ENCODE peak calls at places on chromosome 18, in seven cellular contexts. M is coronary artery, W is HCT116, Q is GM10248, I is prostate gland, A is progenitor cell of endocrine pancreas, D is AG04450. R is an unnamed sample.

GRCh38 chr18:46397174-46397573 is 259.8 kb downstream of the LOXHD1 start:
- DNase-seq in M (no peak), W (no peak), Q (no peak), I (no peak), A (no peak), D (no peak), R (no peak)

GRCh38 chr18:73136134-73136533 is 268.3 kb upstream of the NETO1 start:
- DNase-seq in M (no peak), W (no peak), Q (peak), I (no peak), A (no peak), D (no peak), R (no peak)

GRCh38 chr18:45588284-45588683 is 27.0 kb upstream of the SLC14A2 start:
- DNase-seq in M (no peak), W (no peak), Q (no peak), I (no peak), A (no peak), D (peak), R (no peak)

GRCh38 chr18:23868341-23868740 is 146.2 kb upstream of the TTC39C start:
- DNase-seq in M (no peak), W (no peak), Q (no peak), I (no peak), A (no peak), D (no peak), R (no peak)

GRCh38 chr18:44816449-44816848 is 135.8 kb downstream of the SETBP1 start:
- DNase-seq in M (no peak), W (no peak), Q (no peak), I (no peak), A (no peak), D (no peak), R (no peak)

GRCh38 chr18:9708057-9708881 is at the start of gene RAB31:
- DNase-seq in M (peak), W (no peak), Q (peak), I (peak), A (peak), D (no peak), R (peak)

GRCh38 chr18:154151-154550 is 4.2 kb upstream of the USP14 start:
- DNase-seq in M (no peak), W (no peak), Q (no peak), I (no peak), A (no peak), D (no peak), R (no peak)

GRCh38 chr18:38413202-38413601 is 847.6 kb upstream of the CELF4 start:
- DNase-seq in M (no peak), W (no peak), Q (no peak), I (no peak), A (no peak), D (no peak), R (no peak)

GRCh38 chr18:49073431-49073830 is 122.7 kb upstream of the SMAD7 start:
- DNase-seq in M (no peak), W (no peak), Q (no peak), I (no peak), A (no peak), D (no peak), R (no peak)

GRCh38 chr18:58347135-58347534 is 281.8 kb downstream of the ALPK2 start:
- DNase-seq in M (no peak), W (no peak), Q (no peak), I (no peak), A (no peak), D (no peak), R (no peak)

GRCh38 chr18:60676807-60677206 is 304.2 kb upstream of the MC4R start:
- DNase-seq in M (no peak), W (no peak), Q (no peak), I (no peak), A (no peak), D (no peak), R (no peak)

GRCh38 chr18:74182335-74182734 is 34.0 kb downstream of the TIMM21 start:
- DNase-seq in M (no peak), W (no peak), Q (no peak), I (no peak), A (no peak), D (no peak), R (no peak)

GRCh38 chr18:12377556-12378553 is 828 bp upstream of the AFG3L2 start:
- DNase-seq in M (no peak), W (no peak), Q (no peak), I (no peak), A (no peak), D (no peak), R (no peak)
- TF ChIP-seq CTCF in M (no peak), W (no peak), Q (no peak), I (peak), A (peak), D (peak), R (peak)

GRCh38 chr18:52636536-52636935 is 296.5 kb downstream of the DCC start:
- DNase-seq in M (no peak), W (no peak), Q (no peak), I (no peak), A (no peak), D (no peak), R (no peak)
- TF ChIP-seq CTCF in M (no peak), W (no peak), Q (no peak), I (no peak), A (no peak), D (no peak), R (no peak)

DNA sequence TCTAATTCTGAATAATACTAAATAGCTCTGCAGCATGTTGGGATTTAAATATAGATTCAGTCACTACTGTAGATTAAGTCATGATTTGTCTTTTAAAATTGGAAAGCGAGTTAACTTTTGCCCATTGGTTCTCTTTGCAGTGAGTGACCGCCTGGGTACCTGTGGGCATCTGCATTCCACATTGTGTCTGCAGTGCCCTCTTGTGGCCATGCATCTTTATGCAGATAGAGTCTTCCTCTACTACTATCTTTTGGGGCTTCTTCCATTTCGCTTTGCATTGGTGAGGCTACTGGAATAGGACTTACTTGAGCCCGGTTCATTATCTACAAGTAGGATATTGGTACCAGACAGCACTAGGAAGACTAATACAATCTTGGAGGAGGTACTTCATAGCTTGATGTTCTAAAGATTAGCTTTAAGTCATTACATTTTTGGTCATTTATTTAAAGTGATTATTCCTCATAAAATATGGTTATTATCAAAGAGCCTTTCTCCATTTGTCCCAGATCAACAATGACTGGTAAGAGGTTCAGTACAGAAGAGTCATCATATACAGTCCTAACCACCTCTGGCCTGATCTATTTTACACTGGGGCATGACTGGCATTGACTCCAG is 203.0 kb downstream of the SOCS6 start:
- DNase-seq in M (no peak), W (peak), Q (peak), I (no peak), A (peak), D (no peak), R (peak)
- TF ChIP-seq CTCF in M (peak), W (peak), Q (peak), I (peak), A (peak), D (peak), R (peak)

GRCh38 chr18:42137671-42138375 is 182.8 kb downstream of the PIK3C3 start:
- DNase-seq in M (no peak), W (no peak), Q (no peak), I (no peak), A (no peak), D (no peak), R (no peak)

GRCh38 chr18:42141439-42141838 is 186.4 kb downstream of the PIK3C3 start:
- DNase-seq in M (no peak), W (no peak), Q (no peak), I (no peak), A (no peak), D (no peak), R (no peak)
- TF ChIP-seq CTCF in M (no peak), W (no peak), Q (no peak), I (no peak), A (no peak), D (no peak), R (no peak)

GRCh38 chr18:76530846-76531245 is 35.8 kb upstream of the ZNF516 start:
- DNase-seq in M (no peak), W (no peak), Q (no peak), I (no peak), A (no peak), D (no peak), R (no peak)

GRCh38 chr18:76530391-76530790 is 35.3 kb upstream of the ZNF516 start:
- DNase-seq in M (no peak), W (no peak), Q (no peak), I (no peak), A (no peak), D (no peak), R (no peak)

GRCh38 chr18:76529433-76529811 is 34.4 kb upstream of the ZNF516 start:
- DNase-seq in M (no peak), W (no peak), Q (no peak), I (no peak), A (no peak), D (no peak), R (no peak)

GRCh38 chr18:76524900-76525698 is 30.1 kb upstream of the ZNF516 start:
- DNase-seq in M (no peak), W (no peak), Q (no peak), I (no peak), A (no peak), D (no peak), R (peak)

GRCh38 chr18:76528477-76529432 is 33.7 kb upstream of the ZNF516 start:
- DNase-seq in M (no peak), W (no peak), Q (peak), I (peak), A (no peak), D (peak), R (peak)
- TF ChIP-seq CTCF in M (no peak), W (no peak), Q (no peak), I (no peak), A (peak), D (peak), R (no peak)

R was measured in endothelial cell.